ENCODE peak calls at places on chromosomes 13 and 19, in four cellular contexts. F, M, Q and H are unnamed samples.

GRCh38 chr13:73952683-73953082 is 181.5 kb downstream of the KLF12 start:
- DNase-seq in M (no peak), F (no peak), Q (no peak), H (no peak)

GRCh38 chr19:23286477-23286876 is 36.3 kb upstream of the ZNF724 start:
- DNase-seq in Q (no peak), F (no peak), M (no peak), H (no peak)

GRCh38 chr13:30805603-30806011 is 70.3 kb downstream of the ALOX5AP start:
- DNase-seq in Q (no peak), F (no peak), M (no peak), H (no peak)

GRCh38 chr13:49731766-49732165 is 40.5 kb upstream of the EBPL start:
- DNase-seq in Q (no peak), F (no peak), M (no peak), H (no peak)

GRCh38 chr13:32017449-32017848 is 14.1 kb upstream of the FRY start:
- DNase-seq in F (no peak), Q (no peak), M (no peak), H (no peak)

GRCh38 chr13:110275931-110276552 is 30.9 kb downstream of the COL4A1 start:
- DNase-seq in Q (no peak), M (no peak), F (no peak), H (no peak)

GRCh38 chr13:72495681-72496080 is 231.7 kb downstream of the MZT1 start:
- DNase-seq in M (no peak), Q (no peak), F (no peak), H (no peak)

GRCh38 chr13:103238441-103238840 is 172.2 kb upstream of the SLC10A2 start:
- DNase-seq in Q (no peak), F (no peak), M (no peak), H (no peak)

GRCh38 chr13:43087960-43088580 is 64.7 kb downstream of the DNAJC15 start:
- DNase-seq in M (no peak), F (no peak), Q (no peak), H (no peak)

GRCh38 chr13:44230736-44231135 is 142.9 kb upstream of the SERP2 start:
- DNase-seq in M (no peak), F (no peak), Q (no peak), H (no peak)
- H3K9me3 ChIP-seq in M (no peaks in the 10 kb centered on the region), F (no peaks in the 10 kb centered on the region), Q (no peaks in the 10 kb centered on the region), H (no peaks in the 10 kb centered on the region)

DNA sequence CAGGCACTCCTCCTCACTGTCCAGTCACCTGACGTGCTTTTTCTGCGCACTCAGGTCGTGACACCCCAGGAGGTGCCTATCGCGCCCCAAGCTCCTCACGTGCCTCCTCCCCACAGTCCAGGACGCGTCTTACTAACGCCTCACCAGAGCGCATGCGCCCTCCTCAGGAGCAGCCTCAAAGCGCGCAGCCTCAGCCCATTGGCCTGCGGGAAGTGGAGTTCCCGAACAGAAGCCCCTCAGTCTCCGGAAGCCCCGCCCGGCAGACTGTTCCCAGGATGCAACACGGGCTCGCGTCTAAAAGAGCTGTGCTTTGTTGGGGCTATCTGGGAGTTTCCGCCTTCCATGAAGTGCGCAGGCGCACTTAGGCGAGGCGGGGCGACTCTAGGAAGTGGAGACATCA is 8.3 kb upstream of the ZNF556 start:
- DNase-seq in M (no peak), Q (no peak), F (no peak), H (no peak)
- H3K9me3 ChIP-seq in M (no peaks in the 10 kb centered on the region), Q (no peaks in the 10 kb centered on the region), F (peaks cover under 1% of the 10 kb centered on the region), H (peaks cover 6% of the 10 kb centered on the region)

GRCh38 chr19:57512845-57513244 is 13.1 kb downstream of the ZNF773 start:
- DNase-seq in M (no peak), Q (no peak), F (no peak), H (no peak)
- H3K9me3 ChIP-seq in M (peaks cover 5% of the 10 kb centered on the region), Q (peaks cover 39% of the 10 kb centered on the region), F (peaks cover 48% of the 10 kb centered on the region), H (peaks cover 23% of the 10 kb centered on the region)

GRCh38 chr13:113748862-113749451 is 10.1 kb upstream of the TMEM255B start:
- DNase-seq in M (no peak), F (no peak), Q (no peak), H (no peak)

GRCh38 chr13:113748101-113748861 is 10.7 kb upstream of the TMEM255B start:
- DNase-seq in F (no peak), M (no peak), Q (no peak), H (no peak)

GRCh38 chr13:113749956-113750355 is 9.1 kb upstream of the TMEM255B start:
- DNase-seq in F (no peak), M (no peak), Q (no peak), H (no peak)

GRCh38 chr13:113750554-113751399 is 8.2 kb upstream of the TMEM255B start:
- DNase-seq in Q (no peak), M (no peak), F (no peak), H (no peak)

DNA sequence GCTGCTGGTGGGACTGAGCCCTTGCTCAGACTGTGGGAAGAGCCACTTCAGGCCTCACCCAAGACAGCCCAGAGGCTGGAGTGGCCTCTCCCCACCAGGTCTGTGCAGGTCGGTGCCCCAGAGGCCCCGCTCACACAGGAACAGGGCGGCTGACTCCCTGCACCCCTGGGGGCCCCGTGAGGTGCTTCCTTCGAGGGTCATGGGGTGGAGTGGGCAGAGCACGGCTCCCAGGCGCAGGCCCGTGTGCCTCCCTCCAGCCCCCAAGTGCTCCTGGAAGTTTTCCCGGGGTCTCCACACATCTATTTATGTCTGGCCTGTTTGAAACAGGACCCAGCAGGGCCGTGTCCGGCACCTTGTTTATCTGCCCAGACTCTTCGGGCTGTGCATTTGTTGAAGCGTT is 9.5 kb upstream of the TMEM255B start:
- DNase-seq in Q (no peak), F (no peak), M (no peak), H (no peak)
- H3K9me3 ChIP-seq in Q (no peaks in the 10 kb centered on the region), F (no peaks in the 10 kb centered on the region), M (no peaks in the 10 kb centered on the region), H (no peaks in the 10 kb centered on the region)

GRCh38 chr13:37501187-37501586 is 97.4 kb downstream of the POSTN start:
- DNase-seq in F (no peak), Q (no peak), M (no peak), H (no peak)
- H3K9me3 ChIP-seq in F (no peaks in the 10 kb centered on the region), Q (no peaks in the 10 kb centered on the region), M (no peaks in the 10 kb centered on the region), H (no peaks in the 10 kb centered on the region)

GRCh38 chr19:20124879-20125278 is 42.1 kb upstream of the ZNF486 start:
- DNase-seq in Q (no peak), M (no peak), F (no peak), H (no peak)
- H3K9me3 ChIP-seq in Q (peaks cover 31% of the 10 kb centered on the region), M (no peaks in the 10 kb centered on the region), F (peaks cover 10% of the 10 kb centered on the region), H (peaks cover 6% of the 10 kb centered on the region)